ENCODE peak calls at places on chromosomes 13 and 19, in four cellular contexts. L, Y, S and W are unnamed samples.

GRCh38 chr13:49694446-49694845 is 3.2 kb upstream of the EBPL start:
- DNase-seq in L (no peak), Y (no peak), S (no peak), W (no peak)

GRCh38 chr13:98977568-98978270 is at the start of gene DOCK9:
- DNase-seq in L (no peak), Y (no peak), S (peak), W (peak)

GRCh38 chr19:16779539-16780163 is 49.5 kb upstream of the SIN3B start:
- DNase-seq in L (no peak), Y (no peak), S (no peak), W (no peak)

GRCh38 chr19:51440846-51441409 is 17.3 kb downstream of the SIGLEC8 start:
- DNase-seq in L (peak), Y (no peak), S (peak), W (no peak)

GRCh38 chr13:23175920-23176319 is 4.9 kb upstream of the SGCG start:
- DNase-seq in L (no peak), Y (no peak), S (no peak), W (no peak)

GRCh38 chr13:77565635-77566034 is 30.1 kb downstream of the SCEL start:
- DNase-seq in L (no peak), Y (peak), S (peak), W (no peak)

GRCh38 chr13:73335938-73336337 is 277.1 kb downstream of the KLF5 start:
- DNase-seq in L (no peak), Y (no peak), S (no peak), W (no peak)

GRCh38 chr13:89401209-89401810 is 1730.1 kb downstream of the SLITRK5 start:
- DNase-seq in L (no peak), Y (no peak), S (no peak), W (no peak)

GRCh38 chr13:20363604-20364003 is 131.5 kb upstream of the GJB6 start:
- DNase-seq in L (no peak), Y (no peak), S (no peak), W (no peak)

GRCh38 chr13:44818428-44818827 is 170.8 kb downstream of the NUFIP1 start:
- DNase-seq in L (no peak), Y (no peak), S (peak), W (no peak)

GRCh38 chr13:97141564-97142005 is 80.5 kb upstream of the MBNL2 start:
- DNase-seq in L (peak), Y (peak), S (peak), W (peak)

GRCh38 chr13:40136896-40137295 is 481.4 kb downstream of the COG6 start:
- DNase-seq in L (no peak), Y (no peak), S (no peak), W (no peak)

GRCh38 chr19:10009714-10010224 is 535 bp downstream of the COL5A3 start:
- DNase-seq in L (no peak), Y (no peak), S (no peak), W (no peak)

GRCh38 chr19:8005534-8006256 is at the start of gene ELAVL1:
- DNase-seq in L (peak), Y (peak), S (peak), W (peak)

GRCh38 chr13:102100234-102100633 is 301.6 kb downstream of the FGF14 start:
- DNase-seq in L (no peak), Y (no peak), S (no peak), W (no peak)

GRCh38 chr13:100356889-100357288 is 231.7 kb downstream of the GGACT start:
- DNase-seq in L (no peak), Y (no peak), S (no peak), W (no peak)

GRCh38 chr19:11481777-11482383 is 1.0 kb upstream of the ELAVL3 start:
- DNase-seq in L (peak), Y (peak), S (peak), W (peak)

GRCh38 chr13:98530236-98530635 is 46.7 kb downstream of the STK24 start:
- DNase-seq in L (no peak), Y (no peak), S (no peak), W (no peak)

GRCh38 chr13:106274551-106275208 is 260.8 kb downstream of the EFNB2 start:
- DNase-seq in L (no peak), Y (no peak), S (no peak), W (no peak)

GRCh38 chr13:72400859-72401258 is 326.6 kb downstream of the MZT1 start:
- DNase-seq in L (no peak), Y (no peak), S (no peak), W (no peak)

GRCh38 chr19:57280913-57281425 is 684 bp downstream of the ZNF460 start:
- DNase-seq in L (no peak), Y (peak), S (no peak), W (no peak)

GRCh38 chr19:55588738-55589137 is 8.1 kb upstream of the ZNF579 start:
- DNase-seq in L (no peak), Y (no peak), S (no peak), W (no peak)

GRCh38 chr13:79904581-79904980 is 423.6 kb downstream of the NDFIP2 start:
- DNase-seq in L (no peak), Y (no peak), S (no peak), W (no peak)

GRCh38 chr13:32790731-32791130 is 204.5 kb downstream of the PDS5B start:
- DNase-seq in L (no peak), Y (no peak), S (no peak), W (no peak)

GRCh38 chr19:51083181-51083580 is 494 bp upstream of the KLK14 start:
- DNase-seq in L (no peak), Y (no peak), S (no peak), W (no peak)

GRCh38 chr13:30906411-30906990 is 430 bp downstream of the MEDAG start:
- DNase-seq in L (no peak), Y (no peak), S (no peak), W (no peak)

GRCh38 chr19:38475176-38475575 is 41.7 kb downstream of the RYR1 start:
- DNase-seq in L (no peak), Y (no peak), S (no peak), W (no peak)

GRCh38 chr19:38483016-38483630 is 49.6 kb downstream of the RYR1 start:
- DNase-seq in L (no peak), Y (no peak), S (no peak), W (no peak)

GRCh38 chr19:38482496-38482895 is 49.0 kb downstream of the RYR1 start:
- DNase-seq in L (no peak), Y (no peak), S (no peak), W (no peak)

GRCh38 chr19:38473201-38473600 is 39.7 kb downstream of the RYR1 start:
- DNase-seq in L (no peak), Y (no peak), S (no peak), W (no peak)

GRCh38 chr19:38478273-38478971 is 44.9 kb downstream of the RYR1 start:
- DNase-seq in L (no peak), Y (no peak), S (no peak), W (no peak)
- TF ChIP-seq CTCF in L (no peak), Y (no peak), S (peak), W (no peak)

GRCh38 chr19:282501-282900 is 8.7 kb downstream of the PLPP2 start:
- DNase-seq in L (no peak), Y (no peak), S (no peak), W (no peak)

GRCh38 chr19:283395-283794 is 7.8 kb downstream of the PLPP2 start:
- DNase-seq in L (no peak), Y (no peak), S (no peak), W (no peak)

GRCh38 chr19:280541-281007 is 10.6 kb downstream of the PLPP2 start:
- DNase-seq in L (no peak), Y (no peak), S (no peak), W (no peak)

GRCh38 chr19:281156-281853 is 9.9 kb downstream of the PLPP2 start:
- DNase-seq in L (no peak), Y (no peak), S (no peak), W (no peak)

GRCh38 chr19:281992-282391 is 9.2 kb downstream of the PLPP2 start:
- DNase-seq in L (no peak), Y (peak), S (no peak), W (no peak)
- TF ChIP-seq CTCF in L (no peak), Y (no peak), S (peak), W (no peak)

GRCh38 chr13:111548805-111549204 is 228.4 kb downstream of the TEX29 start:
- DNase-seq in L (no peak), Y (no peak), S (no peak), W (no peak)
- TF ChIP-seq CTCF in L (no peak), Y (no peak), S (no peak), W (no peak)

GRCh38 chr19:36635342-36635741 is 30.2 kb downstream of the ZNF382 start:
- DNase-seq in L (no peak), Y (no peak), S (no peak), W (no peak)

DNA sequence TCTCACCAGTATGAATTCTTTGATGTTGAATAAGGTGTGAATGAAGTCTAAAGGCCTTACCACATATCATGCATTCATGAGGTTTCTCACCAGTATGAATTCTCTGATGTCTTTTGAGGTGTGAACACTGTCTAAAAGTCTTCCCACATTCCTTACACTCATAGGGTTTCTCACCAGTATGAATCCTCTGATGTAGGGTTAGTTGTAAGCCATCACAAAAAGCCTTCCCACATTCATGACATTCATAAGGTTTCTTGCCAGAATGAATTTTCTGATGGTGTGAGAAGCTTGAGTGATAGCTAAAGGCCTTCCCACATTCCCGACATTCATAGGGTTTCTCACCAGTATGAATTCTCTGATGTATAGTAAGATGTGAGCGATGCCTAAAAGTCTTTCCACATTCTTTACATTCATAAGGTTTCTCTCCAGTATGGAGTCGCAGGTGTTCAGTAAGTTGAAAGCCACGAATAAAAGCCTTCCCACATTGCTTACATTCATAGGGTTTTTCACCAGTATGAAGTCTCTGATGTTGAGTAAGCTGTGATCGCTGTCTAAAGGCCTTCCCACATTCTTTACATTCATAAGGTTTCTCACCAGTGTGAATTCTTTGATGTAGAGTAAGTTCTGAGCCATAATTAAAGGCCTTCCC is 27.7 kb downstream of the ZNF461 start:
- DNase-seq in L (no peak), Y (no peak), S (no peak), W (no peak)
- TF ChIP-seq CTCF in L (no peak), Y (no peak), S (no peak), W (no peak)

GRCh38 chr13:95698047-95698749 is 21.3 kb downstream of the DNAJC3 start:
- DNase-seq in L (no peak), Y (no peak), S (no peak), W (no peak)
- TF ChIP-seq CTCF in L (no peak), Y (no peak), S (peak), W (peak)

GRCh38 chr19:41939861-41940442 is 11.7 kb upstream of the ERFL start:
- DNase-seq in L (no peak), Y (peak), S (no peak), W (no peak)

GRCh38 chr19:41936961-41937360 is 8.7 kb upstream of the ERFL start:
- DNase-seq in L (no peak), Y (no peak), S (no peak), W (no peak)

GRCh38 chr19:41937525-41937924 is 9.3 kb upstream of the ERFL start:
- DNase-seq in L (no peak), Y (no peak), S (no peak), W (no peak)

GRCh38 chr19:41936416-41936850 is 8.2 kb upstream of the ERFL start:
- DNase-seq in L (no peak), Y (no peak), S (peak), W (no peak)

GRCh38 chr19:41937976-41938375 is 9.7 kb upstream of the ERFL start:
- DNase-seq in L (no peak), Y (no peak), S (no peak), W (no peak)
- TF ChIP-seq CTCF in L (no peak), Y (no peak), S (peak), W (no peak)

DNA sequence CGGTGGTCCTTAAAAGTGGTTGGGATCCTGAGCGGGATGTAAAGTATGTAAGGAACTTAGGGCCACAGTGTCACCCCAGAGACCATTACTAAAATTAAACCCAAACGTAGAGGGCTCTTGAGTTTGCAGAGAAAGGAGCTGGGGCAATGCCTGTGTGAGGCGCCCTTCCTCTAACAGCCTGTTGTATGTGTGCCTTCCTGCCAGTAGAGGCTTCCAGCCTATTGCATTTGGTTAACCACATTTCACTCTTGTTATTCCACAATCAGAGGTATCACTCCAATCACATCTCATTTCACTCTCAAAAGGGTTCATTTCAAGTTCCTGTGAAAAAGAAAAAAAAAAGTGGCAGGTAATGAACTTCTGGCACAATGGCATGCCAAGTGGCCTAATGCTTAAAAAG is 29.4 kb downstream of the DIAPH3 start:
- DNase-seq in L (no peak), Y (no peak), S (peak), W (no peak)
- TF ChIP-seq CTCF in L (no peak), Y (no peak), S (peak), W (no peak)

GRCh38 chr19:6963937-6964336 is 57.3 kb downstream of the MBD3L2B start:
- DNase-seq in L (peak), Y (no peak), S (no peak), W (no peak)
- TF ChIP-seq CTCF in L (no peak), Y (peak), S (peak), W (no peak)

GRCh38 chr13:47457631-47458030 is 543.4 kb downstream of the SUCLA2 start:
- DNase-seq in L (no peak), Y (no peak), S (peak), W (no peak)

GRCh38 chr13:47459512-47459911 is 541.6 kb downstream of the SUCLA2 start:
- DNase-seq in L (no peak), Y (no peak), S (peak), W (no peak)

GRCh38 chr13:47454986-47455385 is 546.1 kb downstream of the SUCLA2 start:
- DNase-seq in L (no peak), Y (no peak), S (no peak), W (no peak)

GRCh38 chr13:47455581-47455980 is 545.5 kb downstream of the SUCLA2 start:
- DNase-seq in L (no peak), Y (no peak), S (peak), W (no peak)
- TF ChIP-seq CTCF in L (no peak), Y (no peak), S (peak), W (no peak)